ENCODE peak calls at places on chromosomes 6 and 20, in ten cellular contexts. One of them, this sample, is unnamed.

GRCh38 chr6:449486-450419 is 58.2 kb downstream of the IRF4 start:
- DNase-seq in HL-60: no peak
- DNase-seq in NCI-H1092 treated with DMSO at 0.1 percent for 48 hours: no peak
- DNase-seq in fibroblast of gingiva: no peak
- DNase-seq in CD4-positive, alpha-beta T cell: no peak
- DNase-seq in NCI-H2029 treated with DMSO at 0.1 percent for 48 hours: no peak
- DNase-seq in HT-29: no peak
- DNase-seq in GM04504: no peak
- DNase-seq in AML-193: no peak
- DNase-seq in left ventricle myocardium superior: no peak
- DNase-seq in this sample: no peak

GRCh38 chr20:62246872-62247652 is 8.7 kb downstream of the OSBPL2 start:
- DNase-seq in HL-60: no peak
- DNase-seq in AML-193: no peak
- DNase-seq in CD4-positive, alpha-beta T cell: no peak
- DNase-seq in HT-29: no peak
- DNase-seq in NCI-H1092 treated with DMSO at 0.1 percent for 48 hours: no peak
- DNase-seq in left ventricle myocardium superior: peak
- DNase-seq in fibroblast of gingiva: no peak
- DNase-seq in GM04504: no peak
- DNase-seq in NCI-H2029 treated with DMSO at 0.1 percent for 48 hours: peak
- DNase-seq in this sample: no peak

GRCh38 chr20:48524582-48524981 is 303.2 kb downstream of the PREX1 start:
- DNase-seq in AML-193: no peak
- DNase-seq in NCI-H1092 treated with DMSO at 0.1 percent for 48 hours: no peak
- DNase-seq in CD4-positive, alpha-beta T cell: no peak
- DNase-seq in HT-29: no peak
- DNase-seq in fibroblast of gingiva: no peak
- DNase-seq in left ventricle myocardium superior: no peak
- DNase-seq in HL-60: no peak
- DNase-seq in NCI-H2029 treated with DMSO at 0.1 percent for 48 hours: no peak
- DNase-seq in GM04504: no peak
- DNase-seq in this sample: no peak

GRCh38 chr20:40286991-40287531 is 402.0 kb downstream of the MAFB start:
- DNase-seq in left ventricle myocardium superior: peak
- DNase-seq in NCI-H2029 treated with DMSO at 0.1 percent for 48 hours: peak
- DNase-seq in CD4-positive, alpha-beta T cell: no peak
- DNase-seq in AML-193: no peak
- DNase-seq in NCI-H1092 treated with DMSO at 0.1 percent for 48 hours: no peak
- DNase-seq in GM04504: no peak
- DNase-seq in HL-60: no peak
- DNase-seq in fibroblast of gingiva: peak
- DNase-seq in HT-29: peak
- DNase-seq in this sample: no peak

GRCh38 chr20:52025938-52026337 is 165.6 kb downstream of the ZFP64 start:
- DNase-seq in HL-60: no peak
- DNase-seq in GM04504: no peak
- DNase-seq in AML-193: no peak
- DNase-seq in left ventricle myocardium superior: no peak
- DNase-seq in HT-29: no peak
- DNase-seq in NCI-H1092 treated with DMSO at 0.1 percent for 48 hours: no peak
- DNase-seq in NCI-H2029 treated with DMSO at 0.1 percent for 48 hours: no peak
- DNase-seq in CD4-positive, alpha-beta T cell: no peak
- DNase-seq in fibroblast of gingiva: peak
- DNase-seq in this sample: no peak

GRCh38 chr6:36273802-36274201 is 3.9 kb downstream of the PNPLA1 start:
- DNase-seq in fibroblast of gingiva: no peak
- DNase-seq in HL-60: no peak
- DNase-seq in NCI-H1092 treated with DMSO at 0.1 percent for 48 hours: no peak
- DNase-seq in left ventricle myocardium superior: no peak
- DNase-seq in NCI-H2029 treated with DMSO at 0.1 percent for 48 hours: no peak
- DNase-seq in GM04504: no peak
- DNase-seq in HT-29: no peak
- DNase-seq in CD4-positive, alpha-beta T cell: no peak
- DNase-seq in AML-193: no peak
- DNase-seq in this sample: no peak

GRCh38 chr6:110534731-110535164 is 58.3 kb upstream of the SLC22A16 start:
- DNase-seq in NCI-H2029 treated with DMSO at 0.1 percent for 48 hours: no peak
- DNase-seq in CD4-positive, alpha-beta T cell: no peak
- DNase-seq in HT-29: peak
- DNase-seq in AML-193: no peak
- DNase-seq in left ventricle myocardium superior: no peak
- DNase-seq in HL-60: no peak
- DNase-seq in NCI-H1092 treated with DMSO at 0.1 percent for 48 hours: no peak
- DNase-seq in fibroblast of gingiva: peak
- DNase-seq in GM04504: peak
- DNase-seq in this sample: no peak

GRCh38 chr6:148440021-148440420 is 97.4 kb downstream of the SASH1 start:
- DNase-seq in AML-193: no peak
- DNase-seq in CD4-positive, alpha-beta T cell: no peak
- DNase-seq in HL-60: no peak
- DNase-seq in GM04504: no peak
- DNase-seq in left ventricle myocardium superior: no peak
- DNase-seq in HT-29: no peak
- DNase-seq in fibroblast of gingiva: peak
- DNase-seq in NCI-H2029 treated with DMSO at 0.1 percent for 48 hours: no peak
- DNase-seq in NCI-H1092 treated with DMSO at 0.1 percent for 48 hours: no peak
- DNase-seq in this sample: no peak

GRCh38 chr20:44123874-44124535 is 63.0 kb downstream of the JPH2 start:
- DNase-seq in NCI-H2029 treated with DMSO at 0.1 percent for 48 hours: no peak
- DNase-seq in HL-60: no peak
- DNase-seq in AML-193: no peak
- DNase-seq in CD4-positive, alpha-beta T cell: no peak
- DNase-seq in left ventricle myocardium superior: no peak
- DNase-seq in fibroblast of gingiva: no peak
- DNase-seq in NCI-H1092 treated with DMSO at 0.1 percent for 48 hours: no peak
- DNase-seq in HT-29: no peak
- DNase-seq in GM04504: no peak
- DNase-seq in this sample: no peak

GRCh38 chr6:161101517-161101916 is 109.9 kb downstream of the MAP3K4 start:
- DNase-seq in AML-193: no peak
- DNase-seq in HL-60: no peak
- DNase-seq in left ventricle myocardium superior: no peak
- DNase-seq in HT-29: no peak
- DNase-seq in fibroblast of gingiva: no peak
- DNase-seq in CD4-positive, alpha-beta T cell: no peak
- DNase-seq in NCI-H1092 treated with DMSO at 0.1 percent for 48 hours: peak
- DNase-seq in GM04504: no peak
- DNase-seq in NCI-H2029 treated with DMSO at 0.1 percent for 48 hours: no peak
- DNase-seq in this sample: no peak

GRCh38 chr6:64750910-64751309 is 956.1 kb downstream of the EYS start:
- DNase-seq in AML-193: no peak
- DNase-seq in left ventricle myocardium superior: no peak
- DNase-seq in CD4-positive, alpha-beta T cell: no peak
- DNase-seq in fibroblast of gingiva: no peak
- DNase-seq in NCI-H2029 treated with DMSO at 0.1 percent for 48 hours: no peak
- DNase-seq in HL-60: no peak
- DNase-seq in GM04504: no peak
- DNase-seq in HT-29: no peak
- DNase-seq in NCI-H1092 treated with DMSO at 0.1 percent for 48 hours: no peak
- DNase-seq in this sample: no peak

GRCh38 chr6:143842468-143842901 is 653 bp upstream of the LTV1 start:
- DNase-seq in HT-29: no peak
- DNase-seq in CD4-positive, alpha-beta T cell: no peak
- DNase-seq in NCI-H2029 treated with DMSO at 0.1 percent for 48 hours: no peak
- DNase-seq in AML-193: no peak
- DNase-seq in left ventricle myocardium superior: no peak
- DNase-seq in fibroblast of gingiva: no peak
- DNase-seq in NCI-H1092 treated with DMSO at 0.1 percent for 48 hours: no peak
- DNase-seq in GM04504: no peak
- DNase-seq in HL-60: no peak
- DNase-seq in this sample: no peak

GRCh38 chr20:24442909-24443308 is 26.5 kb upstream of the SYNDIG1 start:
- DNase-seq in NCI-H2029 treated with DMSO at 0.1 percent for 48 hours: no peak
- DNase-seq in HT-29: no peak
- DNase-seq in NCI-H1092 treated with DMSO at 0.1 percent for 48 hours: no peak
- DNase-seq in fibroblast of gingiva: no peak
- DNase-seq in CD4-positive, alpha-beta T cell: no peak
- DNase-seq in left ventricle myocardium superior: no peak
- DNase-seq in AML-193: no peak
- DNase-seq in GM04504: no peak
- DNase-seq in HL-60: no peak
- DNase-seq in this sample: no peak

GRCh38 chr20:43681468-43681942 is 14.6 kb downstream of the MYBL2 start:
- DNase-seq in GM04504: no peak
- DNase-seq in NCI-H1092 treated with DMSO at 0.1 percent for 48 hours: peak
- DNase-seq in AML-193: no peak
- DNase-seq in HL-60: no peak
- DNase-seq in HT-29: peak
- DNase-seq in left ventricle myocardium superior: no peak
- DNase-seq in fibroblast of gingiva: peak
- DNase-seq in CD4-positive, alpha-beta T cell: no peak
- DNase-seq in NCI-H2029 treated with DMSO at 0.1 percent for 48 hours: no peak
- DNase-seq in this sample: peak

GRCh38 chr20:45410887-45411286 is 2.8 kb downstream of the DBNDD2 start:
- DNase-seq in HL-60: no peak
- DNase-seq in NCI-H2029 treated with DMSO at 0.1 percent for 48 hours: no peak
- DNase-seq in NCI-H1092 treated with DMSO at 0.1 percent for 48 hours: no peak
- DNase-seq in left ventricle myocardium superior: no peak
- DNase-seq in CD4-positive, alpha-beta T cell: no peak
- DNase-seq in GM04504: no peak
- DNase-seq in HT-29: peak
- DNase-seq in AML-193: no peak
- DNase-seq in fibroblast of gingiva: no peak
- DNase-seq in this sample: no peak

This sample was measured in GM10248.